ENCODE peak calls at places on chromosomes 11 and 22, in six cellular contexts. G is Caco-2, I is esophagus muscularis mucosa, Y is kidney, R is ovary, H is HCT116. D is an unnamed sample. For H3K9me3, the result is how much of the 10 kb centered on the place peaks cover.

GRCh38 chr11:119461250-119461963 is 38.4 kb upstream of the THY1 start:
- DNase-seq in G (no peak), Y (no peak), R (no peak), H (no peak), I (peak), D (no peak)

GRCh38 chr11:94521684-94522083 is 9.4 kb downstream of the C11orf97 start:
- DNase-seq in G (no peak), Y (no peak), I (no peak), R (no peak), H (no peak), D (no peak)

GRCh38 chr11:57288771-57289579 is 35.8 kb downstream of the TNKS1BP1 start:
- DNase-seq in R (no peak), G (no peak), Y (no peak), I (no peak), H (no peak), D (no peak)

GRCh38 chr22:49433717-49434611 is 393.7 kb downstream of the BRD1 start:
- DNase-seq in I (no peak), G (peak), R (no peak), Y (peak), H (no peak), D (no peak)

GRCh38 chr11:74492084-74492483 is 1.4 kb downstream of the LIPT2 start:
- DNase-seq in H (no peak), Y (no peak), R (no peak), G (no peak), I (no peak), D (no peak)

GRCh38 chr11:133078591-133079179 is 453.6 kb downstream of the OPCML start:
- DNase-seq in G (peak), H (no peak), I (no peak), R (no peak), Y (no peak), D (no peak)

GRCh38 chr22:50305658-50306566 is 1.5 kb downstream of the PLXNB2 start:
- DNase-seq in Y (peak), H (peak), I (peak), R (peak), G (no peak), D (peak)

GRCh38 chr11:426851-427250 is 12.1 kb upstream of the SIGIRR start:
- DNase-seq in Y (peak), H (no peak), R (peak), I (no peak), G (no peak), D (no peak)

GRCh38 chr11:69215784-69216415 is 60.2 kb downstream of the SMIM38 start:
- DNase-seq in Y (peak), I (no peak), R (no peak), G (peak), H (no peak), D (no peak)

GRCh38 chr11:8717876-8718753 is 35.5 kb downstream of the RPL27A start:
- DNase-seq in G (no peak), H (no peak), Y (peak), I (no peak), R (peak), D (peak)

GRCh38 chr11:85680897-85681296 is 5.1 kb downstream of the CCDC89 start:
- DNase-seq in G (no peak), R (no peak), Y (no peak), H (no peak), I (no peak), D (no peak)

GRCh38 chr11:58394195-58394594 is 12.5 kb downstream of the OR5B3 start:
- DNase-seq in R (no peak), H (no peak), G (no peak), I (no peak), Y (no peak), D (no peak)

GRCh38 chr11:130608267-130608666 is 159.8 kb downstream of the ADAMTS15 start:
- DNase-seq in G (no peak), H (no peak), I (no peak), R (no peak), Y (no peak), D (no peak)

GRCh38 chr11:14907411-14908213 is 15.6 kb upstream of the CYP2R1 start:
- DNase-seq in I (peak), Y (peak), R (peak), G (peak), H (no peak), D (peak)

GRCh38 chr11:128471138-128471661 is 116.2 kb downstream of the ETS1 start:
- DNase-seq in H (no peak), G (no peak), Y (peak), R (no peak), I (no peak), D (no peak)

GRCh38 chr11:78920329-78920728 is 345.7 kb upstream of the NARS2 start:
- DNase-seq in I (no peak), G (no peak), R (no peak), Y (no peak), H (no peak), D (no peak)

GRCh38 chr22:42086051-42086450 is 4.5 kb downstream of the NDUFA6 start:
- DNase-seq in H (no peak), I (no peak), Y (no peak), G (no peak), R (no peak), D (no peak)

GRCh38 chr22:43883012-43883661 is 8.7 kb downstream of the PNPLA5 start:
- DNase-seq in I (no peak), R (peak), Y (peak), H (peak), G (peak), D (peak)

GRCh38 chr22:18156878-18157713 is 7.1 kb downstream of the USP18 start:
- DNase-seq in Y (no peak), R (peak), I (no peak), H (peak), G (peak), D (peak)

GRCh38 chr22:45271667-45272188 is 13.0 kb upstream of the UPK3A start:
- DNase-seq in I (no peak), H (no peak), Y (peak), G (no peak), R (no peak), D (peak)

GRCh38 chr11:19652976-19653375 is 59.7 kb upstream of the NAV2 start:
- DNase-seq in G (no peak), Y (no peak), I (no peak), R (no peak), H (no peak), D (no peak)

GRCh38 chr11:113241190-113242051 is 73.0 kb upstream of the TTC12 start:
- DNase-seq in Y (no peak), I (no peak), G (no peak), H (no peak), R (no peak), D (no peak)

GRCh38 chr22:42108848-42109247 is 18.3 kb upstream of the NDUFA6 start:
- DNase-seq in I (no peak), R (no peak), G (no peak), Y (no peak), H (no peak), D (no peak)

GRCh38 chr11:86438685-86439084 is 64.0 kb downstream of the CCDC81 start:
- DNase-seq in G (no peak), H (no peak), I (no peak), Y (no peak), R (no peak), D (no peak)

GRCh38 chr11:27717801-27718229 is 17.6 kb upstream of the BDNF start:
- DNase-seq in I (no peak), R (no peak), Y (no peak), G (no peak), H (no peak), D (no peak)

GRCh38 chr11:33448461-33449130 is 191.4 kb downstream of the HIPK3 start:
- DNase-seq in I (peak), Y (no peak), G (no peak), R (no peak), H (no peak), D (no peak)

GRCh38 chr11:43933608-43934358 is 8.7 kb upstream of the C11orf96 start:
- DNase-seq in R (peak), H (no peak), G (no peak), Y (no peak), I (no peak), D (no peak)

GRCh38 chr11:102139081-102139498 is 28.8 kb downstream of the YAP1 start:
- DNase-seq in H (no peak), R (no peak), Y (no peak), I (no peak), G (no peak), D (no peak)

GRCh38 chr22:20055654-20056053 is 24.4 kb upstream of the DGCR8 start:
- DNase-seq in R (no peak), H (no peak), I (no peak), G (no peak), Y (no peak), D (no peak)

GRCh38 chr11:123145220-123145619 is 49.8 kb downstream of the CLMP start:
- DNase-seq in I (no peak), G (no peak), H (peak), R (peak), Y (peak), D (no peak)

GRCh38 chr11:128422576-128423370 is 164.6 kb downstream of the ETS1 start:
- DNase-seq in I (no peak), G (no peak), R (no peak), Y (peak), H (no peak), D (no peak)

GRCh38 chr11:79857404-79857803 is 416.6 kb upstream of the TENM4 start:
- DNase-seq in R (no peak), I (no peak), Y (peak), H (no peak), G (no peak), D (no peak)

GRCh38 chr11:30853470-30853869 is 267.3 kb upstream of the MPPED2 start:
- DNase-seq in G (no peak), I (no peak), R (no peak), Y (no peak), H (no peak), D (no peak)

GRCh38 chr22:28951969-28952521 is 68.7 kb downstream of the ZNRF3 start:
- DNase-seq in R (peak), G (peak), H (no peak), Y (no peak), I (no peak), D (peak)

GRCh38 chr11:67564230-67564629 is 19.4 kb upstream of the GSTP1 start:
- DNase-seq in R (no peak), Y (no peak), I (no peak), G (no peak), H (no peak), D (no peak)

GRCh38 chr22:41203118-41203517 is 2.0 kb upstream of the L3MBTL2 start:
- DNase-seq in Y (no peak), G (no peak), H (no peak), I (no peak), R (no peak), D (no peak)

GRCh38 chr11:44671234-44671633 is 55.5 kb upstream of the TSPAN18 start:
- DNase-seq in Y (no peak), G (no peak), R (no peak), I (no peak), H (no peak), D (no peak)

GRCh38 chr22:48380016-48380665 is 1447.5 kb downstream of the BRD1 start:
- DNase-seq in R (peak), H (no peak), Y (no peak), I (no peak), G (no peak), D (peak)
- H3K9me3 ChIP-seq in R (under half), H (under half), Y (under half), I (under half), G (under half), D (under half)

GRCh38 chr11:54985731-54986130 is 276.2 kb upstream of the TRIM48 start:
- DNase-seq in Y (no peak), I (no peak), R (no peak), G (no peak), H (no peak), D (no peak)
- H3K9me3 ChIP-seq in Y (under half), I (half or more), R (under half), G (under half), H (under half), D (under half)

GRCh38 chr22:47698906-47699305 is 936.5 kb downstream of the TBC1D22A start:
- DNase-seq in Y (no peak), H (no peak), I (peak), R (no peak), G (no peak), D (no peak)

GRCh38 chr22:47695176-47695575 is 932.7 kb downstream of the TBC1D22A start:
- DNase-seq in I (peak), G (no peak), R (no peak), Y (no peak), H (no peak), D (no peak)

GRCh38 chr22:47694536-47694935 is 932.1 kb downstream of the TBC1D22A start:
- DNase-seq in H (no peak), R (no peak), Y (no peak), G (no peak), I (no peak), D (no peak)

GRCh38 chr22:47697861-47698260 is 935.4 kb downstream of the TBC1D22A start:
- DNase-seq in I (no peak), R (no peak), H (no peak), Y (no peak), G (no peak), D (no peak)

GRCh38 chr22:47696776-47697175 is 934.3 kb downstream of the TBC1D22A start:
- DNase-seq in I (peak), H (no peak), R (no peak), Y (no peak), G (no peak), D (no peak)
- H3K9me3 ChIP-seq in I (under half), H (under half), R (under half), Y (under half), G (under half), D (under half)

GRCh38 chr11:48216510-48216909 is at the start of gene OR4B1:
- DNase-seq in R (no peak), G (no peak), H (no peak), I (no peak), Y (no peak), D (no peak)
- H3K9me3 ChIP-seq in R (under half), G (under half), H (under half), I (under half), Y (under half), D (under half)

GRCh38 chr22:31177420-31178162 is 17.6 kb downstream of the RNF185 start:
- DNase-seq in G (no peak), H (no peak), Y (no peak), I (no peak), R (no peak), D (no peak)
- H3K9me3 ChIP-seq in G (under half), H (under half), Y (under half), I (under half), R (under half), D (under half)

DNA sequence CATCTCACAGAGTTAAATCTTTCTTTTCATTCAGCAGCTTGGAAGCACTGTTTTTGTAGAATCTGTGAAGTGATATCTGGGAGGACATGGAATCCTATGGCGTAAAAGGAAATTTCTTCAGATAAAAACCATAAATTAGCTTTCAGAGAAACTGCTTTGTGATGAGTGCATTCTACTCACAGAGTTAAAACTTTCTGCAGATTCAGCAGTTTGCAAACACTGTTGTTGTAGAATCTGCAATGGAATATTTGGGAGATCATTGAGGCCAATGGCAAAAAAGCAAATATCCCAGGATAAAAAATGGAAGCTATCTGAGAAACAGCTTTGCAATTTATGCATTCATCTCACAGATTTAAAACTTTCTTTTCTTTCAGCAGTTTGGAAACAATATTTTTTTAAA is 180.6 kb downstream of the OR4A47 start:
- DNase-seq in H (no peak), G (no peak), I (no peak), Y (no peak), R (no peak), D (no peak)
- H3K9me3 ChIP-seq in H (under half), G (under half), I (half or more), Y (under half), R (under half), D (under half)

DNA sequence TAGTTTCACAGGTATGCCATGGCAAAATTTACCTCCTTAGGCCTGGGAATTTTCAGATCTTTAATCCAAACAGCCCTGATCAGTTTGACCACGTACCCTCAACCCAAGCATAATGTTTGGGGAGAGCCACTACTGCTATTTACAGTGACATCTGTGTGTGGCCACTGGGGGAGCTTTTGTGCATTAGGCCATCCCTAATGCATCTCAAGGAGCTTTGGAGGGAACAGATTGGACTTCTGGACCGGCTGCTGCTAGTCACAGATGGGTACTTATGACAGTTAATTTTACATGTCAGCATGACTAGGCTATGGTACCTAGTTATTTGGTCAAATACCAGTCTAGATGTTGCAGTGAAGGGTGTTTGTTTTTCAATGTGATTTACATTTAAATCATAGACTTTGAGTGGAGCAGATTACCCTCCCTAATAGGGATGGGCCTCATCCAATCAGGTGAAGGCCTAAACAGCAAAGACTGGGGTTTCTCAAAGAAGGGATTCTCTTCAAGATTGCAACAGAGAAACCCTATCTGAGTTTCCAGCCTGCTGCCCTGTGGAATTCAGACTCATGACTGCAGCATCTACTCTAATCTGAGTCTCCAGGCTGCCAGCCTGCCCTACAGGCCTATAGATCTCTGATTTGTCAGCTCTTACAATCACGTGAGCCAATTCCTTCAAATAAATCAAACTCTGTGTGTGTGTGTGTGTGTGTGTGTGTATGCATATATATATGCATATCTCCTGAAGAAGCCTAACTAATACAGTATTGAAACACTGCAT is 37.9 kb upstream of the GALNT18 start:
- DNase-seq in Y (no peak), I (peak), G (no peak), H (no peak), R (no peak), D (no peak)
- H3K9me3 ChIP-seq in Y (under half), I (under half), G (under half), H (under half), R (under half), D (under half)

GRCh38 chr22:10961043-10961860 is 4566.7 kb upstream of the OR11H1 start:
- DNase-seq in R (no peak), I (peak), G (no peak), Y (peak), H (no peak), D (no peak)
- H3K9me3 ChIP-seq in R (under half), I (under half), G (under half), Y (under half), H (under half), D (under half)

D was measured in sigmoid colon.